ENCODE peak calls at places on chromosomes 3 and 15, in four cellular contexts. O is WTC11, N is K562, U is H1. G is an unnamed sample.

GRCh38 chr3:164222200-164222599 is 856.1 kb downstream of the SI start:
- DNase-seq in N (no peak), U (no peak), O (no peak), G (no peak)

GRCh38 chr3:4720316-4721075 is 227.3 kb downstream of the ITPR1 start:
- DNase-seq in U (no peak), N (peak; percentile 78), O (peak; percentile 28), G (no peak)

GRCh38 chr3:73072634-73073033 is 11.2 kb downstream of the EBLN2 start:
- DNase-seq in N (peak; percentile 39), U (no peak), O (no peak), G (no peak)

GRCh38 chr3:170740726-170741591 is 129.0 kb downstream of the RPL22L1 start:
- DNase-seq in O (no peak), U (no peak), N (no peak), G (no peak)

GRCh38 chr3:157475921-157476395 is 27.3 kb downstream of the VEPH1 start:
- DNase-seq in U (no peak), O (no peak), N (no peak), G (no peak)

GRCh38 chr15:52424856-52425431 is 103.7 kb downstream of the MYO5A start:
- DNase-seq in U (no peak), N (no peak), O (no peak), G (no peak)

GRCh38 chr3:193812078-193812725 is 219.2 kb downstream of the OPA1 start:
- DNase-seq in N (no peak), U (no peak), O (peak; percentile 32), G (no peak)

GRCh38 chr15:101479342-101479845 is 10.1 kb downstream of the PCSK6 start:
- DNase-seq in U (no peak), O (no peak), N (no peak), G (no peak)

GRCh38 chr3:57816471-57817105 is 60.5 kb downstream of the SLMAP start:
- DNase-seq in N (no peak), O (no peak), U (no peak), G (no peak)

GRCh38 chr15:81312790-81313543 is 11.0 kb downstream of the STARD5 start:
- DNase-seq in N (no peak), U (no peak), O (no peak), G (no peak)

GRCh38 chr3:6779140-6779539 is 81.8 kb upstream of the GRM7 start:
- DNase-seq in O (no peak), N (peak; percentile 18), U (no peak), G (no peak)

GRCh38 chr3:38574411-38575278 is 74.8 kb downstream of the SCN5A start:
- DNase-seq in U (no peak), O (no peak), N (peak; percentile 32), G (peak; percentile 74)

GRCh38 chr3:69890691-69891090 is 108.8 kb upstream of the SAMMSON start:
- DNase-seq in O (no peak), U (no peak), N (no peak), G (no peak)

GRCh38 chr3:170529346-170529745 is 56.5 kb downstream of the SLC7A14 start:
- DNase-seq in U (no peak), N (no peak), O (no peak), G (no peak)

GRCh38 chr3:150183619-150184425 is 213.1 kb upstream of the PFN2 start:
- DNase-seq in N (peak; percentile 54), O (peak; percentile 72), U (peak; percentile 27), G (peak; percentile 63)

GRCh38 chr15:38145671-38146111 is 106.9 kb upstream of the SPRED1 start:
- DNase-seq in U (no peak), O (no peak), N (no peak), G (no peak)

GRCh38 chr3:110697961-110698360 is 373.7 kb upstream of the NECTIN3 start:
- DNase-seq in O (no peak), N (no peak), U (no peak), G (no peak)

GRCh38 chr3:13011369-13012227 is 61.6 kb downstream of the IQSEC1 start:
- DNase-seq in O (no peak), U (no peak), N (peak; percentile 69), G (no peak)

GRCh38 chr15:100284191-100284590 is 57.6 kb downstream of the ADAMTS17 start:
- DNase-seq in U (no peak), N (no peak), O (no peak), G (no peak)
- TF ChIP-seq TEAD4 in U (no peak), N (no peak), O (no peak), G (no peak)

GRCh38 chr15:78077053-78077859 is at the start of gene TBC1D2B:
- DNase-seq in U (no peak), N (peak; percentile 80), O (peak; percentile 76), G (peak; percentile 94)
- TF ChIP-seq TEAD4 in U (no peak), N (no peak), O (no peak), G (no peak)

GRCh38 chr3:133599280-133599679 is 25.8 kb downstream of the CDV3 start:
- DNase-seq in N (peak; percentile 5), O (no peak), U (no peak), G (no peak)
- TF ChIP-seq TEAD4 in N (no peak), O (no peak), U (no peak), G (no peak)

GRCh38 chr15:71049706-71050422 is 65.4 kb upstream of the THSD4 start:
- DNase-seq in N (no peak), U (no peak), O (peak; percentile 16), G (no peak)
- TF ChIP-seq TEAD4 in N (no peak), U (peak; percentile 51), O (no peak), G (no peak)

DNA sequence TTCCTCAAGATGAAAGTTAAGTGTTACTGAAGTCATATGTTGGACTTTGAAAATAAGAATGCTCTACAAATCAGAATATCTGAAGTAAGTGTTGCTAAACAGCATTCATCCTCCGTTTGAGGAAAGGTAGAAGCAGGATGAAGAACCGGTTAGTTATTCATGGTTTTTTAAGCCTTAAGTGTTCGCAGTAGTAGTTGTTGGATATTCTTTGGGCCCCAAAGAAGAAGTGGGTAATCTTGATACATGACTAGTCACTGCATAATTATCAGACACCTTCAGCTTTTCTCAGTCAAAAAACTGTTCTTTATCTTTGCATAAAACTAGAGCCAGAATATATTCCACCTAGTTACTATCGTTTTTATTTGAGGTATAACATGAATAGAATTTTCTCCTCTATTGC is 13.8 kb downstream of the RAB5A start:
- DNase-seq in O (no peak), U (no peak), N (no peak), G (no peak)
- TF ChIP-seq TEAD4 in O (no peak), U (no peak), N (no peak), G (no peak)

GRCh38 chr3:138946554-138947302 is at the start of the genes FOXL2 and FOXL2NB:
- DNase-seq in O (peak; percentile 69), N (peak; percentile 87), U (no peak), G (peak; percentile 44)
- TF ChIP-seq TEAD4 in O (no peak), N (no peak), U (no peak), G (no peak)

DNA sequence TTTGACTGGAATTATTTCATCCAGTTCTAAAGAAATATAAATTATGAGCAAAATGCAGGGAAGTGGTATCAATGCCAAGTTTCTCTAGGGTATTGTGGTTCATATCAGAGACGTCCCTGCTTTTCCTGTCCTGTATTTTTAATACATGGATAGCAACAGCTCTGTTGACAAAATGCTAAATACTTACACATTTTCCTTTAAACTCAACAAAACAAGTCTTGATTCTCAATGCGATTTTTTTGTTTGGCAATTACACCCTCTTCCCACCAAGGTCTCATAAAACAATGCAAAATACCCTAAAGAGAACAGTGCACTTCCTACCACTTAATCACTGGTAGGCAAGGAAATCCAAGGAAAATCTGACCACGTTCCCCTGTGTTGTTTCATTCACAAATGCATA is 120.0 kb downstream of the DUT start:
- DNase-seq in U (no peak), O (no peak), N (no peak), G (no peak)
- TF ChIP-seq TEAD4 in U (no peak), O (no peak), N (no peak), G (no peak)

GRCh38 chr3:30538787-30539186 is 67.6 kb upstream of the TGFBR2 start:
- DNase-seq in O (no peak), N (no peak), U (no peak), G (no peak)
- TF ChIP-seq TEAD4 in O (no peak), N (no peak), U (no peak), G (no peak)

DNA sequence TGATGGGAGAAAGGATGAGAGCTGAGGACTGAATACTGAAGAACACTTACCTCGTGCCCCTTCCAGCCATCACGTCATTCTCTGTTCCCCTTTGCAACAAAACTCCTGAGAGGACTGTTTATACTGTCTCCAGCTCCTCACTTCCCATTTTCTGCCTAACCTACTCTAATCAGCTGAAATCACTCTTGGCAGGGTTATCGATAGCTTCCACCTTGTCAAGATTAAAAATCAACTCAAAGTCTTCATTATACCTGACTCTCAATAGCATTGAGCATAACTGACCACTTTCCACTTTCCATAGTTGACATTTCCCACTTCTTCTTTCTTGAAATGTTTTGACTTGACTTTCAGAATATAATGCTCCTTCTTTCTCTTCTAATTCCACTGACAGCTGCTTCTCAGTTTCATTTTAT is 4.3 kb downstream of the BTBD1 start:
- DNase-seq in N (no peak), O (no peak), U (no peak), G (no peak)
- TF ChIP-seq TEAD4 in N (no peak), O (no peak), U (no peak), G (no peak)

G was measured in SK-N-SH.